ENCODE peak calls at places on chromosome 5, in six cellular contexts. J is CD4-positive, alpha-beta T cell; Z is T-helper 2 cell; K is caudate nucleus; V is GM19239; A is CD8-positive, alpha-beta memory T cell. M is an unnamed sample.

GRCh38 chr5:163821142-163821541 is 315.7 kb downstream of the MAT2B start:
- DNase-seq in J (no peak), Z (no peak), K (no peak), V (no peak), A (no peak), M (no peak)

GRCh38 chr5:116771466-116772151 is 197.0 kb upstream of the SEMA6A start:
- DNase-seq in J (no peak), Z (no peak), K (no peak), V (no peak), A (no peak), M (no peak)

GRCh38 chr5:133983674-133984073 is 15.2 kb upstream of the C5orf15 start:
- DNase-seq in J (no peak), Z (no peak), K (no peak), V (no peak), A (no peak), M (no peak)

GRCh38 chr5:95281211-95281610 is 3.7 kb downstream of the MCTP1 start:
- DNase-seq in J (no peak), Z (no peak), K (no peak), V (no peak), A (no peak), M (no peak)

GRCh38 chr5:81696418-81697397 is 54.2 kb downstream of the SSBP2 start:
- DNase-seq in J (no peak), Z (no peak), K (no peak), V (no peak), A (no peak), M (no peak)

GRCh38 chr5:115424030-115424429 is 120.5 kb downstream of the FEM1C start:
- DNase-seq in J (no peak), Z (no peak), K (no peak), V (no peak), A (no peak), M (no peak)

GRCh38 chr5:1541662-1542008 is 17.9 kb upstream of the LPCAT1 start:
- DNase-seq in J (no peak), Z (no peak), K (no peak), V (no peak), A (no peak), M (no peak)

GRCh38 chr5:179132586-179133355 is 72.6 kb downstream of the ZNF354C start:
- DNase-seq in J (no peak), Z (no peak), K (no peak), V (no peak), A (no peak), M (no peak)

GRCh38 chr5:25095261-25095660 is 450.5 kb upstream of the CDH10 start:
- DNase-seq in J (no peak), Z (no peak), K (no peak), V (no peak), A (no peak), M (no peak)

GRCh38 chr5:36242534-36243144 is 914 bp upstream of the NADK2 start:
- DNase-seq in J (no peak), Z (no peak), K (no peak), V (no peak), A (no peak), M (no peak)

GRCh38 chr5:177301503-177302165 is 1.9 kb downstream of the RAB24 start:
- DNase-seq in J (no peak), Z (no peak), K (no peak), V (no peak), A (no peak), M (no peak)

GRCh38 chr5:4572297-4572696 is 567.8 kb upstream of the ADAMTS16 start:
- DNase-seq in J (no peak), Z (no peak), K (no peak), V (no peak), A (no peak), M (no peak)

GRCh38 chr5:157471709-157472108 is 11.7 kb downstream of the NIPAL4 start:
- DNase-seq in J (no peak), Z (no peak), K (no peak), V (no peak), A (no peak), M (no peak)

GRCh38 chr5:15959560-15960164 is 219.9 kb downstream of the MARCHF11 start:
- DNase-seq in J (no peak), Z (no peak), K (no peak), V (no peak), A (no peak), M (no peak)

GRCh38 chr5:55096860-55097259 is 5.6 kb upstream of the GZMA start:
- DNase-seq in J (peak), Z (no peak), K (no peak), V (no peak), A (peak), M (no peak)

GRCh38 chr5:14809369-14810144 is 62.0 kb downstream of the ANKH start:
- DNase-seq in J (peak), Z (peak), K (peak), V (peak), A (peak), M (peak)

GRCh38 chr5:133944263-133945230 is 23.9 kb downstream of the C5orf15 start:
- DNase-seq in J (no peak), Z (no peak), K (no peak), V (no peak), A (no peak), M (no peak)

GRCh38 chr5:23977996-23978395 is 470.6 kb downstream of the PRDM9 start:
- DNase-seq in J (no peak), Z (no peak), K (no peak), V (no peak), A (no peak), M (no peak)

GRCh38 chr5:178074266-178074952 is 38.9 kb upstream of the N4BP3 start:
- DNase-seq in J (no peak), Z (no peak), K (no peak), V (no peak), A (no peak), M (no peak)

GRCh38 chr5:68950111-68950510 is 143.7 kb upstream of the SLC30A5 start:
- DNase-seq in J (no peak), Z (no peak), K (no peak), V (no peak), A (no peak), M (no peak)

GRCh38 chr5:137448868-137449267 is 50.3 kb downstream of the SPOCK1 start:
- DNase-seq in J (no peak), Z (no peak), K (no peak), V (no peak), A (no peak), M (no peak)

GRCh38 chr5:35854248-35854647 is 2.4 kb upstream of the IL7R start:
- DNase-seq in J (peak), Z (peak), K (no peak), V (no peak), A (peak), M (no peak)

GRCh38 chr5:35741126-35741711 is 115.5 kb upstream of the IL7R start:
- DNase-seq in J (no peak), Z (no peak), K (no peak), V (no peak), A (no peak), M (no peak)

GRCh38 chr5:71924980-71925379 is 182.3 kb upstream of the MAP1B start:
- DNase-seq in J (no peak), Z (no peak), K (no peak), V (no peak), A (no peak), M (no peak)

GRCh38 chr5:172178301-172179031 is 9.6 kb downstream of the STK10 start:
- DNase-seq in J (peak), Z (no peak), K (no peak), V (no peak), A (no peak), M (no peak)

GRCh38 chr5:72598461-72599433 is 91.5 kb upstream of the ZNF366 start:
- DNase-seq in J (no peak), Z (no peak), K (no peak), V (no peak), A (no peak), M (no peak)

GRCh38 chr5:87020099-87020934 is 247.4 kb upstream of the RASA1 start:
- DNase-seq in J (peak), Z (no peak), K (no peak), V (peak), A (peak), M (peak)

GRCh38 chr5:147081256-147081872 is 153.5 kb upstream of the STK32A start:
- DNase-seq in J (no peak), Z (no peak), K (peak), V (no peak), A (no peak), M (no peak)

GRCh38 chr5:67516959-67517358 is 320.4 kb upstream of the CD180 start:
- DNase-seq in J (no peak), Z (no peak), K (no peak), V (no peak), A (no peak), M (no peak)

GRCh38 chr5:36359267-36359666 is 57.6 kb upstream of the RANBP3L start:
- DNase-seq in J (no peak), Z (no peak), K (no peak), V (no peak), A (no peak), M (no peak)

GRCh38 chr5:80804332-80804731 is 149.5 kb upstream of the DHFR start:
- DNase-seq in J (no peak), Z (no peak), K (no peak), V (no peak), A (no peak), M (no peak)

GRCh38 chr5:80920333-80920732 is 39.8 kb upstream of the RASGRF2 start:
- DNase-seq in J (no peak), Z (no peak), K (no peak), V (no peak), A (no peak), M (no peak)

GRCh38 chr5:1910081-1910760 is 27.5 kb upstream of the IRX4 start:
- DNase-seq in J (no peak), Z (no peak), K (no peak), V (no peak), A (no peak), M (no peak)

GRCh38 chr5:1667648-1668140 is 131.9 kb downstream of the MRPL36 start:
- DNase-seq in J (no peak), Z (no peak), K (no peak), V (no peak), A (no peak), M (no peak)

GRCh38 chr5:55021465-55021864 is 2.6 kb upstream of the GZMK start:
- DNase-seq in J (no peak), Z (no peak), K (no peak), V (no peak), A (no peak), M (no peak)

GRCh38 chr5:67146574-67146973 is 50.0 kb downstream of the CD180 start:
- DNase-seq in J (no peak), Z (no peak), K (no peak), V (no peak), A (no peak), M (no peak)

GRCh38 chr5:168174376-168174775 is 117.1 kb upstream of the WWC1 start:
- DNase-seq in J (no peak), Z (no peak), K (no peak), V (no peak), A (no peak), M (peak)

GRCh38 chr5:143629871-143630658 is 181.9 kb upstream of the HMHB1 start:
- DNase-seq in J (no peak), Z (no peak), K (no peak), V (no peak), A (no peak), M (no peak)

M was measured in GM12864.